ENCODE peak calls at places on chromosomes 7 and 10, in ten cellular contexts. One of them, this sample, is unnamed. For H3K4me1 and H3K36me3, the result is how much of the 10 kb centered on the place peaks cover.

GRCh38 chr10:12062754-12063482 is 5.8 kb upstream of the DHTKD1 start:
- DNase-seq in PC-9: no peak
- DNase-seq in cardiac muscle cell: no peak
- DNase-seq in H1: no peak
- DNase-seq in transverse colon: no peak
- DNase-seq in psoas muscle: no peak
- DNase-seq in lower lobe of right lung: no peak
- DNase-seq in CD8-positive, alpha-beta memory T cell: no peak
- DNase-seq in naive thymus-derived CD4-positive, alpha-beta T cell: no peak
- DNase-seq in SJCRH30: no peak
- DNase-seq in this sample: no peak

GRCh38 chr10:115572740-115573455 is 479.7 kb downstream of the ATRNL1 start:
- DNase-seq in PC-9: no peak
- DNase-seq in cardiac muscle cell: peak
- DNase-seq in H1: no peak
- DNase-seq in transverse colon: no peak
- DNase-seq in psoas muscle: no peak
- DNase-seq in lower lobe of right lung: no peak
- DNase-seq in CD8-positive, alpha-beta memory T cell: no peak
- DNase-seq in naive thymus-derived CD4-positive, alpha-beta T cell: no peak
- DNase-seq in SJCRH30: no peak
- DNase-seq in this sample: peak

GRCh38 chr10:102501201-102502028 is 1.1 kb downstream of the ACTR1A start:
- DNase-seq in PC-9: no peak
- DNase-seq in cardiac muscle cell: no peak
- DNase-seq in H1: no peak
- DNase-seq in transverse colon: no peak
- DNase-seq in psoas muscle: no peak
- DNase-seq in lower lobe of right lung: no peak
- DNase-seq in CD8-positive, alpha-beta memory T cell: no peak
- DNase-seq in naive thymus-derived CD4-positive, alpha-beta T cell: no peak
- DNase-seq in SJCRH30: no peak
- DNase-seq in this sample: no peak

GRCh38 chr7:12731214-12731656 is 43.8 kb downstream of the ARL4A start:
- DNase-seq in PC-9: no peak
- DNase-seq in cardiac muscle cell: peak
- DNase-seq in H1: peak
- DNase-seq in transverse colon: no peak
- DNase-seq in psoas muscle: no peak
- DNase-seq in lower lobe of right lung: no peak
- DNase-seq in CD8-positive, alpha-beta memory T cell: no peak
- DNase-seq in naive thymus-derived CD4-positive, alpha-beta T cell: no peak
- DNase-seq in SJCRH30: no peak
- DNase-seq in this sample: peak

GRCh38 chr7:155392726-155393570 is 65.0 kb upstream of the EN2 start:
- DNase-seq in PC-9: peak
- DNase-seq in cardiac muscle cell: no peak
- DNase-seq in H1: no peak
- DNase-seq in transverse colon: no peak
- DNase-seq in psoas muscle: no peak
- DNase-seq in lower lobe of right lung: no peak
- DNase-seq in CD8-positive, alpha-beta memory T cell: no peak
- DNase-seq in naive thymus-derived CD4-positive, alpha-beta T cell: no peak
- DNase-seq in SJCRH30: no peak
- DNase-seq in this sample: no peak

GRCh38 chr10:16519908-16520861 is 1.5 kb downstream of the C1QL3 start:
- DNase-seq in PC-9: no peak
- DNase-seq in cardiac muscle cell: no peak
- DNase-seq in H1: no peak
- DNase-seq in transverse colon: no peak
- DNase-seq in psoas muscle: no peak
- DNase-seq in lower lobe of right lung: no peak
- DNase-seq in CD8-positive, alpha-beta memory T cell: no peak
- DNase-seq in naive thymus-derived CD4-positive, alpha-beta T cell: no peak
- DNase-seq in SJCRH30: no peak
- DNase-seq in this sample: no peak

GRCh38 chr7:27771111-27771510 is 31.1 kb downstream of the TAX1BP1 start:
- DNase-seq in PC-9: peak
- DNase-seq in cardiac muscle cell: no peak
- DNase-seq in H1: no peak
- DNase-seq in transverse colon: no peak
- DNase-seq in psoas muscle: no peak
- DNase-seq in lower lobe of right lung: no peak
- DNase-seq in CD8-positive, alpha-beta memory T cell: no peak
- DNase-seq in naive thymus-derived CD4-positive, alpha-beta T cell: no peak
- DNase-seq in SJCRH30: no peak
- DNase-seq in this sample: no peak

GRCh38 chr10:100742936-100743335 is 2.4 kb upstream of the PAX2 start:
- DNase-seq in PC-9: no peak
- DNase-seq in cardiac muscle cell: no peak
- DNase-seq in H1: no peak
- DNase-seq in transverse colon: no peak
- DNase-seq in psoas muscle: no peak
- DNase-seq in lower lobe of right lung: no peak
- DNase-seq in CD8-positive, alpha-beta memory T cell: no peak
- DNase-seq in naive thymus-derived CD4-positive, alpha-beta T cell: no peak
- DNase-seq in SJCRH30: no peak
- DNase-seq in this sample: no peak

GRCh38 chr10:93745411-93746065 is 12.2 kb upstream of the LGI1 start:
- DNase-seq in PC-9: no peak
- DNase-seq in cardiac muscle cell: peak
- DNase-seq in H1: peak
- DNase-seq in transverse colon: no peak
- DNase-seq in psoas muscle: no peak
- DNase-seq in lower lobe of right lung: no peak
- DNase-seq in CD8-positive, alpha-beta memory T cell: no peak
- DNase-seq in naive thymus-derived CD4-positive, alpha-beta T cell: no peak
- DNase-seq in SJCRH30: peak
- DNase-seq in this sample: no peak

GRCh38 chr10:28374036-28374435 is 71.2 kb upstream of the MPP7 start:
- DNase-seq in PC-9: no peak
- DNase-seq in cardiac muscle cell: no peak
- DNase-seq in H1: no peak
- DNase-seq in transverse colon: no peak
- DNase-seq in psoas muscle: no peak
- DNase-seq in lower lobe of right lung: no peak
- DNase-seq in CD8-positive, alpha-beta memory T cell: no peak
- DNase-seq in naive thymus-derived CD4-positive, alpha-beta T cell: no peak
- DNase-seq in SJCRH30: no peak
- DNase-seq in this sample: no peak

GRCh38 chr10:88243847-88244730 is 339.0 kb downstream of the RNLS start:
- DNase-seq in PC-9: no peak
- DNase-seq in cardiac muscle cell: peak
- DNase-seq in H1: no peak
- DNase-seq in transverse colon: peak
- DNase-seq in psoas muscle: peak
- DNase-seq in lower lobe of right lung: peak
- DNase-seq in CD8-positive, alpha-beta memory T cell: no peak
- DNase-seq in naive thymus-derived CD4-positive, alpha-beta T cell: no peak
- DNase-seq in SJCRH30: no peak
- DNase-seq in this sample: no peak

GRCh38 chr7:134434701-134435100 is 24.2 kb downstream of the AKR1B1 start:
- DNase-seq in PC-9: no peak
- DNase-seq in cardiac muscle cell: no peak
- DNase-seq in H1: no peak
- DNase-seq in transverse colon: no peak
- DNase-seq in psoas muscle: no peak
- DNase-seq in lower lobe of right lung: no peak
- DNase-seq in CD8-positive, alpha-beta memory T cell: no peak
- DNase-seq in naive thymus-derived CD4-positive, alpha-beta T cell: no peak
- DNase-seq in SJCRH30: no peak
- DNase-seq in this sample: no peak

GRCh38 chr7:39313958-39314357 is 252.2 kb upstream of the YAE1 start:
- DNase-seq in PC-9: no peak
- DNase-seq in cardiac muscle cell: no peak
- DNase-seq in H1: no peak
- DNase-seq in transverse colon: no peak
- DNase-seq in psoas muscle: no peak
- DNase-seq in lower lobe of right lung: no peak
- DNase-seq in CD8-positive, alpha-beta memory T cell: no peak
- DNase-seq in naive thymus-derived CD4-positive, alpha-beta T cell: no peak
- DNase-seq in SJCRH30: no peak
- DNase-seq in this sample: no peak

GRCh38 chr10:72242675-72243074 is 26.6 kb upstream of the ASCC1 start:
- DNase-seq in PC-9: no peak
- DNase-seq in cardiac muscle cell: peak
- DNase-seq in H1: no peak
- DNase-seq in transverse colon: peak
- DNase-seq in psoas muscle: peak
- DNase-seq in lower lobe of right lung: peak
- DNase-seq in CD8-positive, alpha-beta memory T cell: no peak
- DNase-seq in naive thymus-derived CD4-positive, alpha-beta T cell: no peak
- DNase-seq in SJCRH30: no peak
- DNase-seq in this sample: no peak

GRCh38 chr7:128365432-128365831 is 3.9 kb upstream of the PRRT4 start:
- DNase-seq in PC-9: no peak
- DNase-seq in cardiac muscle cell: no peak
- DNase-seq in H1: no peak
- DNase-seq in transverse colon: no peak
- DNase-seq in psoas muscle: no peak
- DNase-seq in lower lobe of right lung: no peak
- DNase-seq in CD8-positive, alpha-beta memory T cell: no peak
- DNase-seq in naive thymus-derived CD4-positive, alpha-beta T cell: no peak
- DNase-seq in SJCRH30: no peak
- DNase-seq in this sample: no peak

GRCh38 chr10:77834943-77835668 is 91.4 kb downstream of the DLG5 start:
- DNase-seq in PC-9: no peak
- DNase-seq in cardiac muscle cell: no peak
- DNase-seq in H1: no peak
- DNase-seq in transverse colon: no peak
- DNase-seq in psoas muscle: no peak
- DNase-seq in lower lobe of right lung: no peak
- DNase-seq in CD8-positive, alpha-beta memory T cell: no peak
- DNase-seq in naive thymus-derived CD4-positive, alpha-beta T cell: no peak
- DNase-seq in SJCRH30: no peak
- DNase-seq in this sample: no peak
- H3K27ac ChIP-seq in PC-9: no peak
- H3K27ac ChIP-seq in cardiac muscle cell: peak
- H3K27ac ChIP-seq in H1: no peak
- H3K27ac ChIP-seq in transverse colon: no peak
- H3K27ac ChIP-seq in psoas muscle: no peak
- H3K27ac ChIP-seq in lower lobe of right lung: peak
- H3K27ac ChIP-seq in CD8-positive, alpha-beta memory T cell: peak
- H3K27ac ChIP-seq in naive thymus-derived CD4-positive, alpha-beta T cell: peak
- H3K27ac ChIP-seq in SJCRH30: no peak
- H3K27ac ChIP-seq in this sample: no peak

DNA sequence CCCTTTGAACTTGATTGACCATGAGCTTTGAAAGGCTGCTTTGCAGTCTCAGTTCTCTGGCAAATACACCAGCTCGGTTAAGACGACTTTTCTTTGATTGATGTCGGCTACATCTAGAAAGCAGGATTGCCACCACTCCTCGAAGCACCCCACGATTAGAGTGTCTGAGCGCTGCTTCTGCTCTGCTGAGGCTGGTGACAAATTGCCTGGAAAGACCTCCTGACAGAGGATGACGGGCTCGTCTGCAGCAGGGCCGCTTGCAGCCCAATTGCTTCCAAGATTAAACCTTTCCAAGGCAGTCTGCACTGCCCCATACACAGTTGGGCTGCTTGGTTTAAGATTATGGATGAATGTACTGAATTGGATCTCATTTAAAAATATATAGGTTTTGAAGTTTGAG is 182.0 kb downstream of the CUX1 start:
- DNase-seq in PC-9: no peak
- DNase-seq in cardiac muscle cell: no peak
- DNase-seq in H1: no peak
- DNase-seq in transverse colon: no peak
- DNase-seq in psoas muscle: no peak
- DNase-seq in lower lobe of right lung: no peak
- DNase-seq in CD8-positive, alpha-beta memory T cell: no peak
- DNase-seq in naive thymus-derived CD4-positive, alpha-beta T cell: no peak
- DNase-seq in SJCRH30: no peak
- DNase-seq in this sample: no peak
- H3K4me1 ChIP-seq in PC-9: under half
- H3K4me1 ChIP-seq in cardiac muscle cell: under half
- H3K4me1 ChIP-seq in H1: under half
- H3K4me1 ChIP-seq in transverse colon: under half
- H3K4me1 ChIP-seq in psoas muscle: under half
- H3K4me1 ChIP-seq in lower lobe of right lung: under half
- H3K4me1 ChIP-seq in CD8-positive, alpha-beta memory T cell: under half
- H3K4me1 ChIP-seq in naive thymus-derived CD4-positive, alpha-beta T cell: under half
- H3K4me1 ChIP-seq in SJCRH30: under half
- H3K4me1 ChIP-seq in this sample: under half

DNA sequence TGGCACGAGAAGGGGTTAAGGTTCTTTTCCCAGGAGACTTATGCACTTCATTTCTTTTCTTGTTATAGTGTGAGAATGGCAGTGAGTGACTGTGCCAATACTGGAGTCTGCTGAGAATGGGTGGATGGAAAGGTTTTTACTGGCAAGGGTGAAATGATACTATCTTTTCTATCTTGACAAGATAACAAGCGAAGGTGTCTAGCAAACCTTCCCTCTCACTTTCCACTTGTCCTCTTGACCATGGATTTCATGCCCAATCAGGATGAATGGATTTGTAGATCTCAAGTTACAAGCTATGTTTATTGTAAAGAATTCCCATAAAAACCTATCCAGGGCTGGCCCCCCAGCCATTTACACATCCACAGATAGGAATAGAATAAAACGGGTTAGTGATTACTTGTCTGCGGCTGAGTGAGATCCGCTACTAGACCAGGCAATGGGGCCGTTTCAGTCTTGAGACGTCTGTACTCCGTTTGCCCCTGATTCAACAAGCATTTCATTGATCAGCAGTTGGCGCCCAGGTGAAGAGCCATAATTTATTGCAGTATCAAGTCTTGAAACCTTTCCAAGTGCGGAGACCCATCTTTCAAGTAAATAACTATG is 152.6 kb downstream of the PRKCQ start:
- DNase-seq in PC-9: no peak
- DNase-seq in cardiac muscle cell: no peak
- DNase-seq in H1: no peak
- DNase-seq in transverse colon: no peak
- DNase-seq in psoas muscle: no peak
- DNase-seq in lower lobe of right lung: no peak
- DNase-seq in CD8-positive, alpha-beta memory T cell: no peak
- DNase-seq in naive thymus-derived CD4-positive, alpha-beta T cell: no peak
- DNase-seq in SJCRH30: no peak
- DNase-seq in this sample: no peak
- H3K36me3 ChIP-seq in PC-9: under half
- H3K36me3 ChIP-seq in cardiac muscle cell: under half
- H3K36me3 ChIP-seq in H1: under half
- H3K36me3 ChIP-seq in transverse colon: under half
- H3K36me3 ChIP-seq in psoas muscle: half or more
- H3K36me3 ChIP-seq in lower lobe of right lung: under half
- H3K36me3 ChIP-seq in CD8-positive, alpha-beta memory T cell: under half
- H3K36me3 ChIP-seq in naive thymus-derived CD4-positive, alpha-beta T cell: half or more
- H3K36me3 ChIP-seq in SJCRH30: under half
- H3K36me3 ChIP-seq in this sample: under half

DNA sequence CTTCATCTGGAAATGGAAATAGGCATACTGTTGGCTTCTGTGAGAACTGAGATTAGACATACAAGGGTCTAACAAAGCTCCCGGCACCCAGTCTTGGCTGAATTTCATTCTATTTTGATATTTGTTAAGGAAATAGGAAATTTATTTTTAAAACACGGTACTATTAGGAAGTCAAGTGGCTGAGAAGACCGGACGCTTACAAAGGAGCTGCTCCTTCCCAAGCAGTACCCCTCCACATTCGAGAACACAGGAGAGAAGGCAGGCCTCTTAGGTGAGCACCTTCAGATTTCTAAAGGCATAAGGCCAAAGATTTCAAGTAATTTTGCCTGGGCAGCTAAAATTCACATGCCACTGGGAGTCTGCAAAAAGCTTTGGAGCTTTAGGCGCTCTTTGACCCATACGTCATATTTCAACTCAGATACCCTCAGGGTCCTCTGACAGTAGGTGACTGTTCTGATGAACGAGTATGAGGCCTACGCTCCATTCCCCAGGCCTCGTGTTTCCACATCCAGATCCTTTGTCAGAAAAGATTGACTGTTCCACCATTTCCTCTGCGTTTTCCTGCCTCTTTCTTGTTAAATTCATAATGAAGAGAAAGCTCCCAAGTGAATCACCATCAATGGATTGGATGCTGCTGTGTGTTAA is 17.3 kb downstream of the TRIL start:
- DNase-seq in PC-9: no peak
- DNase-seq in cardiac muscle cell: no peak
- DNase-seq in H1: no peak
- DNase-seq in transverse colon: no peak
- DNase-seq in psoas muscle: no peak
- DNase-seq in lower lobe of right lung: no peak
- DNase-seq in CD8-positive, alpha-beta memory T cell: no peak
- DNase-seq in naive thymus-derived CD4-positive, alpha-beta T cell: no peak
- DNase-seq in SJCRH30: no peak
- DNase-seq in this sample: no peak
- H3K27ac ChIP-seq in PC-9: no peak
- H3K27ac ChIP-seq in cardiac muscle cell: no peak
- H3K27ac ChIP-seq in H1: no peak
- H3K27ac ChIP-seq in transverse colon: no peak
- H3K27ac ChIP-seq in psoas muscle: no peak
- H3K27ac ChIP-seq in lower lobe of right lung: no peak
- H3K27ac ChIP-seq in CD8-positive, alpha-beta memory T cell: no peak
- H3K27ac ChIP-seq in naive thymus-derived CD4-positive, alpha-beta T cell: no peak
- H3K27ac ChIP-seq in SJCRH30: no peak
- H3K27ac ChIP-seq in this sample: no peak